ENCODE peak calls at places on chromosome 10, in nine cellular contexts. H, P, W, G, J, B, A, S and F are unnamed samples.

GRCh38 chr10:123132576-123133477 is 2.9 kb upstream of the HMX3 start:
- DNase-seq in H (peak; percentile 71), P (peak; percentile 84), W (peak; percentile 87), G (peak; percentile 24), J (peak; percentile 88), B (peak; percentile 75), A (peak; percentile 88), S (peak; percentile 80), F (peak; percentile 81)

GRCh38 chr10:104750306-104750705 is 109.2 kb downstream of the SORCS3 start:
- DNase-seq in H (no peak), P (no peak), W (no peak), G (no peak), J (no peak), B (no peak), A (no peak), S (no peak), F (no peak)

GRCh38 chr10:30826679-30827078 is 197.1 kb upstream of the LYZL2 start:
- DNase-seq in H (no peak), P (no peak), W (no peak), G (no peak), J (no peak), B (no peak), A (no peak), S (no peak), F (no peak)

GRCh38 chr10:31765546-31765945 is 163.1 kb downstream of the ARHGAP12 start:
- DNase-seq in H (no peak), P (no peak), W (no peak), G (no peak), J (no peak), B (no peak), A (no peak), S (no peak), F (no peak)

GRCh38 chr10:99694171-99694570 is 34.9 kb downstream of the ENTPD7 start:
- DNase-seq in H (no peak), P (peak; percentile 12), W (no peak), G (peak; percentile 81), J (no peak), B (no peak), A (no peak), S (no peak), F (no peak)

GRCh38 chr10:56466005-56466404 is 104.9 kb upstream of the ZWINT start:
- DNase-seq in H (no peak), P (no peak), W (no peak), G (no peak), J (no peak), B (no peak), A (no peak), S (no peak), F (no peak)

GRCh38 chr10:117342638-117343037 is 32.6 kb downstream of the PDZD8 start:
- DNase-seq in H (no peak), P (peak; percentile 88), W (no peak), G (peak; percentile 45), J (no peak), B (no peak), A (no peak), S (no peak), F (no peak)

GRCh38 chr10:78915331-78915626 is 153.5 kb upstream of the ZMIZ1 start:
- DNase-seq in H (no peak), P (no peak), W (no peak), G (no peak), J (no peak), B (no peak), A (no peak), S (no peak), F (no peak)

GRCh38 chr10:72010234-72010992 is 46.2 kb downstream of the CHST3 start:
- DNase-seq in H (no peak), P (no peak), W (no peak), G (no peak), J (no peak), B (no peak), A (no peak), S (no peak), F (no peak)

GRCh38 chr10:20466731-20467130 is 430.4 kb downstream of the NEBL start:
- DNase-seq in H (no peak), P (peak; percentile 60), W (no peak), G (no peak), J (no peak), B (no peak), A (no peak), S (no peak), F (no peak)

GRCh38 chr10:100184426-100185219 is 1.2 kb downstream of the ERLIN1 start:
- DNase-seq in H (no peak), P (peak; percentile 44), W (no peak), G (no peak), J (peak; percentile 33), B (no peak), A (no peak), S (no peak), F (no peak)

GRCh38 chr10:93758510-93758885 is 762 bp downstream of the LGI1 start:
- DNase-seq in H (no peak), P (no peak), W (no peak), G (no peak), J (no peak), B (no peak), A (no peak), S (no peak), F (no peak)

GRCh38 chr10:93757766-93758509 is at the start of gene LGI1:
- DNase-seq in H (no peak), P (no peak), W (no peak), G (no peak), J (no peak), B (no peak), A (no peak), S (no peak), F (no peak)

GRCh38 chr10:93756128-93756517 is 1.6 kb upstream of the LGI1 start:
- DNase-seq in H (no peak), P (no peak), W (no peak), G (no peak), J (no peak), B (no peak), A (no peak), S (no peak), F (no peak)

GRCh38 chr10:93755443-93756127 is 2.2 kb upstream of the LGI1 start:
- DNase-seq in H (no peak), P (no peak), W (no peak), G (no peak), J (no peak), B (no peak), A (no peak), S (no peak), F (no peak)

DNA sequence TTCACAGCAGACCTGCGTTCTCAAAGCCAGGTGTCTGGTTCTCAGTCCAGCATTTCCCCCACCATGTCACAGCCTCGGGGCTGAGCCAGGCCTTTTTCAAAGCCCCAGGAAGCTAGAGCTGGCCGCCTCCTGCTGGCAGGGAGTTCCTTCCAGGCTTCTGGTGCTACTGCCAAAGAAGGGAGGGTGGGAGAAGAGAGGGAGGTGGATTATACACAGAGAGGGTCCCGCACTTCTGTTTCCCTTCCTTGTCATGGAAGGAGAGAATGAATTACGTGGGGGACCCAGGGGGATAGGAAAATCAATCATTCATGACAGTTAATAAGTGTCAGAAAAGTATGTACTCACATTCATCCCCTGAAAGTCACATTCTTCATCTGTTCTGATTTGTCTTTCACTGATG is 600 bp upstream of the LGI1 start:
- DNase-seq in H (no peak), P (no peak), W (no peak), G (no peak), J (no peak), B (no peak), A (no peak), S (no peak), F (no peak)
- TF ChIP-seq CTCF in H (peak; percentile 46), P (no peak), W (no peak), G (peak; percentile 14), J (no peak), B (no peak), A (no peak), S (no peak), F (no peak)

GRCh38 chr10:125331056-125331455 is 170.7 kb upstream of the CTBP2 start:
- DNase-seq in H (no peak), P (no peak), W (no peak), G (no peak), J (no peak), B (no peak), A (no peak), S (no peak), F (no peak)
- H3K27ac ChIP-seq in H (no peak overlapping the region), P (no peak overlapping the region), W (no peak overlapping the region), G (no peak overlapping the region), J (no peak overlapping the region), B (no peak overlapping the region), A (no peak overlapping the region), S (no peak overlapping the region), F (no peak overlapping the region)

GRCh38 chr10:75398630-75399460 is 2.7 kb downstream of the ZNF503 start:
- DNase-seq in H (no peak), P (peak; percentile 71), W (peak; percentile 44), G (no peak), J (peak; percentile 22), B (peak; percentile 56), A (peak; percentile 22), S (peak; percentile 36), F (peak; percentile 33)
- TF ChIP-seq CTCF in H (no peak), P (peak; percentile 21), W (no peak), G (no peak), J (no peak), B (no peak), A (no peak), S (no peak), F (no peak)

DNA sequence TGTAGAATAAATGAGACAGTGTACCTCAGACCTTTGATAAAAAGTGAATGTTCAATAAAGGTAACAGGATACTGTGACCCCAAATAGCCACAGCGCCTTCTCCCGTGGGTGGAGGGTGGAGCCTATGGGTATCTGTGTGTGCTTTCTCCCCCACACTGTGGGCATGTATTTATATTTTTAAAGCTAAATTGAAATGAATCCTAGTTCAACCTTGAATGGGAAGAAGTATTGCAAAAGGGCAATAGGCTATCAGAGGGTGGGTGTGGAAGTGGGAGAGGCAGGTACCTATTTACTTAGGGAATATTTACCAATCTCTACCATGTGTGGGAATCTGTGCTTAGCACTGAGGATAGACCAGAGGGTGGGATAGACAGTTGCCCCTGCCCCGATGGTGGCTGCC is 68.9 kb downstream of the PFKFB3 start:
- DNase-seq in H (no peak), P (no peak), W (no peak), G (no peak), J (no peak), B (no peak), A (no peak), S (no peak), F (no peak)
- H3K27ac ChIP-seq in H (no peak overlapping the region), P (no peak overlapping the region), W (no peak overlapping the region), G (no peak overlapping the region), J (no peak overlapping the region), B (no peak overlapping the region), A (no peak overlapping the region), S (no peak overlapping the region), F (no peak overlapping the region)